ENCODE peak calls at places on chromosomes 1 and 21, in ten cellular contexts. One of them, this sample, is unnamed.

GRCh38 chr1:163168053-163168452 is 34.7 kb downstream of the RGS5 start:
- DNase-seq in upper lobe of left lung: no peak
- DNase-seq in A549: peak; percentile 26
- DNase-seq in SK-N-SH: no peak
- DNase-seq in GM12878: no peak
- DNase-seq in ovary: no peak
- DNase-seq in esophagus muscularis mucosa: no peak
- DNase-seq in HepG2: no peak
- DNase-seq in H1: no peak
- DNase-seq in transverse colon: no peak
- DNase-seq in this sample: no peak

GRCh38 chr1:202365092-202365815 is 16.8 kb downstream of the PPP1R12B start:
- DNase-seq in upper lobe of left lung: no peak
- DNase-seq in A549: no peak
- DNase-seq in SK-N-SH: no peak
- DNase-seq in GM12878: no peak
- DNase-seq in ovary: no peak
- DNase-seq in esophagus muscularis mucosa: no peak
- DNase-seq in HepG2: no peak
- DNase-seq in H1: no peak
- DNase-seq in transverse colon: no peak
- DNase-seq in this sample: no peak

GRCh38 chr21:37153193-37153934 is 80.3 kb downstream of the TTC3 start:
- DNase-seq in upper lobe of left lung: peak; percentile 29
- DNase-seq in A549: no peak
- DNase-seq in SK-N-SH: no peak
- DNase-seq in GM12878: no peak
- DNase-seq in ovary: no peak
- DNase-seq in esophagus muscularis mucosa: no peak
- DNase-seq in HepG2: peak; percentile 36
- DNase-seq in H1: no peak
- DNase-seq in transverse colon: peak; percentile 58
- DNase-seq in this sample: no peak

GRCh38 chr1:184039126-184039525 is 1.6 kb upstream of the COLGALT2 start:
- DNase-seq in upper lobe of left lung: no peak
- DNase-seq in A549: no peak
- DNase-seq in SK-N-SH: no peak
- DNase-seq in GM12878: no peak
- DNase-seq in ovary: no peak
- DNase-seq in esophagus muscularis mucosa: no peak
- DNase-seq in HepG2: no peak
- DNase-seq in H1: no peak
- DNase-seq in transverse colon: no peak
- DNase-seq in this sample: no peak

GRCh38 chr1:154864189-154864985 is 5.7 kb downstream of the KCNN3 start:
- DNase-seq in upper lobe of left lung: no peak
- DNase-seq in A549: no peak
- DNase-seq in SK-N-SH: no peak
- DNase-seq in GM12878: no peak
- DNase-seq in ovary: no peak
- DNase-seq in esophagus muscularis mucosa: no peak
- DNase-seq in HepG2: no peak
- DNase-seq in H1: no peak
- DNase-seq in transverse colon: no peak
- DNase-seq in this sample: no peak

GRCh38 chr1:198934901-198935301 is 296.1 kb downstream of the PTPRC start:
- DNase-seq in upper lobe of left lung: no peak
- DNase-seq in A549: peak; percentile 22
- DNase-seq in SK-N-SH: no peak
- DNase-seq in GM12878: peak; percentile 42
- DNase-seq in ovary: no peak
- DNase-seq in esophagus muscularis mucosa: no peak
- DNase-seq in HepG2: no peak
- DNase-seq in H1: no peak
- DNase-seq in transverse colon: no peak
- DNase-seq in this sample: no peak

GRCh38 chr1:24547195-24547594 is 8.7 kb upstream of the NCMAP start:
- DNase-seq in upper lobe of left lung: peak; percentile 28
- DNase-seq in A549: no peak
- DNase-seq in SK-N-SH: no peak
- DNase-seq in GM12878: no peak
- DNase-seq in ovary: no peak
- DNase-seq in esophagus muscularis mucosa: no peak
- DNase-seq in HepG2: no peak
- DNase-seq in H1: no peak
- DNase-seq in transverse colon: no peak
- DNase-seq in this sample: no peak

GRCh38 chr1:53063744-53064515 is 1.9 kb downstream of the PODN start:
- DNase-seq in upper lobe of left lung: no peak
- DNase-seq in A549: no peak
- DNase-seq in SK-N-SH: peak; percentile 25
- DNase-seq in GM12878: no peak
- DNase-seq in ovary: peak; percentile 34
- DNase-seq in esophagus muscularis mucosa: no peak
- DNase-seq in HepG2: no peak
- DNase-seq in H1: no peak
- DNase-seq in transverse colon: no peak
- DNase-seq in this sample: no peak

GRCh38 chr1:151494741-151495281 is 16.4 kb upstream of the CGN start:
- DNase-seq in upper lobe of left lung: peak; percentile 32
- DNase-seq in A549: peak; percentile 44
- DNase-seq in SK-N-SH: no peak
- DNase-seq in GM12878: no peak
- DNase-seq in ovary: no peak
- DNase-seq in esophagus muscularis mucosa: no peak
- DNase-seq in HepG2: peak; percentile 33
- DNase-seq in H1: no peak
- DNase-seq in transverse colon: no peak
- DNase-seq in this sample: no peak

GRCh38 chr1:18109756-18110597 is 2.4 kb downstream of the IGSF21 start:
- DNase-seq in upper lobe of left lung: no peak
- DNase-seq in A549: peak; percentile 18
- DNase-seq in SK-N-SH: peak; percentile 80
- DNase-seq in GM12878: no peak
- DNase-seq in ovary: peak; percentile 36
- DNase-seq in esophagus muscularis mucosa: no peak
- DNase-seq in HepG2: no peak
- DNase-seq in H1: peak; percentile 50
- DNase-seq in transverse colon: peak; percentile 37
- DNase-seq in this sample: peak; percentile 26
- TF ChIP-seq CTCF in upper lobe of left lung: no peak
- TF ChIP-seq CTCF in A549: peak; percentile 27
- TF ChIP-seq CTCF in SK-N-SH: no peak
- TF ChIP-seq CTCF in GM12878: no peak
- TF ChIP-seq CTCF in ovary: no peak
- TF ChIP-seq CTCF in esophagus muscularis mucosa: no peak
- TF ChIP-seq CTCF in HepG2: no peak
- TF ChIP-seq CTCF in H1: peak; percentile 90
- TF ChIP-seq CTCF in transverse colon: peak; percentile 14
- TF ChIP-seq CTCF in this sample: peak; percentile 44

GRCh38 chr1:196661345-196661744 is 9.5 kb downstream of the CFH start:
- DNase-seq in upper lobe of left lung: no peak
- DNase-seq in A549: no peak
- DNase-seq in SK-N-SH: no peak
- DNase-seq in GM12878: no peak
- DNase-seq in ovary: no peak
- DNase-seq in esophagus muscularis mucosa: no peak
- DNase-seq in HepG2: no peak
- DNase-seq in H1: no peak
- DNase-seq in transverse colon: no peak
- DNase-seq in this sample: no peak

GRCh38 chr1:196660272-196660671 is 8.4 kb downstream of the CFH start:
- DNase-seq in upper lobe of left lung: no peak
- DNase-seq in A549: no peak
- DNase-seq in SK-N-SH: no peak
- DNase-seq in GM12878: no peak
- DNase-seq in ovary: no peak
- DNase-seq in esophagus muscularis mucosa: no peak
- DNase-seq in HepG2: no peak
- DNase-seq in H1: no peak
- DNase-seq in transverse colon: no peak
- DNase-seq in this sample: no peak

GRCh38 chr1:196659471-196659870 is 7.6 kb downstream of the CFH start:
- DNase-seq in upper lobe of left lung: no peak
- DNase-seq in A549: no peak
- DNase-seq in SK-N-SH: no peak
- DNase-seq in GM12878: no peak
- DNase-seq in ovary: no peak
- DNase-seq in esophagus muscularis mucosa: no peak
- DNase-seq in HepG2: no peak
- DNase-seq in H1: no peak
- DNase-seq in transverse colon: no peak
- DNase-seq in this sample: no peak

GRCh38 chr1:196655494-196655893 is 3.7 kb downstream of the CFH start:
- DNase-seq in upper lobe of left lung: no peak
- DNase-seq in A549: peak; percentile 25
- DNase-seq in SK-N-SH: no peak
- DNase-seq in GM12878: no peak
- DNase-seq in ovary: no peak
- DNase-seq in esophagus muscularis mucosa: no peak
- DNase-seq in HepG2: no peak
- DNase-seq in H1: no peak
- DNase-seq in transverse colon: no peak
- DNase-seq in this sample: no peak

GRCh38 chr1:196660912-196661311 is 9.1 kb downstream of the CFH start:
- DNase-seq in upper lobe of left lung: no peak
- DNase-seq in A549: peak; percentile 30
- DNase-seq in SK-N-SH: peak; percentile 46
- DNase-seq in GM12878: no peak
- DNase-seq in ovary: no peak
- DNase-seq in esophagus muscularis mucosa: no peak
- DNase-seq in HepG2: no peak
- DNase-seq in H1: no peak
- DNase-seq in transverse colon: no peak
- DNase-seq in this sample: no peak
- TF ChIP-seq EP300 in upper lobe of left lung: no peak
- TF ChIP-seq EP300 in A549: no peak
- TF ChIP-seq EP300 in SK-N-SH: no peak
- TF ChIP-seq EP300 in GM12878: no peak
- TF ChIP-seq EP300 in ovary: no peak
- TF ChIP-seq EP300 in esophagus muscularis mucosa: no peak
- TF ChIP-seq EP300 in HepG2: no peak
- TF ChIP-seq EP300 in H1: no peak
- TF ChIP-seq EP300 in transverse colon: no peak
- TF ChIP-seq EP300 in this sample: no peak

DNA sequence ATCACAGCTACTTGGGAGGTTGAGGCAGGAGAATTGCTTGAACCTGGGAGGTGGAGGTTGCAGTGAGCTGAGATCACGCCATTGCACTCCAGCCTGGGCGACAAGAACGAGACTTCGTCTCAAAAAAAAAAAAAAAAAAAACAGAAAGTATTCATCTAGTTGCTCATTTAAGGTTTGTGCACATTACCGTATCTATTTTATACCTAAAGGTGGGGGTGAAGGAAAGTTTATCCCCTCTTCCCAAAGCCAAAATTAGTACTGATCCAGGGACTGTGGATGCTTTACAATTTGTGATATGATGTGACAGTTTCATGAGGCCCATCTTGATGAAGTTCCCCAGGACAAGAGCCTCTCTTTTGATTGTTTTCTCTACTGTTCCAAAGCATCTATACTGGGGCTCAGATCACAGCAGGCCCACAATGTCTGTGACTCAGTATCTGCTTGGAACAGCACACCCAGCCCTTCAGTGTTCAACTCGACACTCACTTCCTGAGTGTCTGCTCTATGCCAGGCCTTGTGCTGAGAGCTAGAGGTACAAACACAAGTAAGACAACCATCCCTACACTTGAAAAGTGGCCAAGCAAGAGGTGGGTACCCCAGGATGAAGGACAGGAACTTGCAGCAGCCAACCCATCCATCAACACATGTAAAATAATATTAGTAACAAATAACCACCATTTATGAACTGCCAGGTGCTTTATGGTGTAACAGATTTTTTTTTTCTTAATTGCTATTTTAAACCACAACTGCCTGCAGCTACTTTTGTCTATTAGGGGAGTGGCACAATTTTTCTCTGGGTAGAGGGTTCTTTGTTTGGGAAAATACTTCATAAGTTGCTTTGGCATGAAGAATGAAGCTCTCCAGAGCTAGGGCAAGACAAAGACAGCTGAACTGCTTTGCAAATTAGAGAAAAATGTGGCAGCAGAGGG is 29.0 kb upstream of the KHDRBS1 start:
- DNase-seq in upper lobe of left lung: peak; percentile 33
- DNase-seq in A549: no peak
- DNase-seq in SK-N-SH: no peak
- DNase-seq in GM12878: no peak
- DNase-seq in ovary: no peak
- DNase-seq in esophagus muscularis mucosa: no peak
- DNase-seq in HepG2: no peak
- DNase-seq in H1: no peak
- DNase-seq in transverse colon: no peak
- DNase-seq in this sample: no peak
- H3K4me1 ChIP-seq in upper lobe of left lung: peaks cover 14% of the 10 kb centered on the region
- H3K4me1 ChIP-seq in A549: no peaks in the 10 kb centered on the region
- H3K4me1 ChIP-seq in SK-N-SH: peaks cover 15% of the 10 kb centered on the region
- H3K4me1 ChIP-seq in GM12878: peaks cover 32% of the 10 kb centered on the region
- H3K4me1 ChIP-seq in ovary: peaks cover 3% of the 10 kb centered on the region
- H3K4me1 ChIP-seq in esophagus muscularis mucosa: peaks cover 11% of the 10 kb centered on the region
- H3K4me1 ChIP-seq in HepG2: no peaks in the 10 kb centered on the region
- H3K4me1 ChIP-seq in H1: no peaks in the 10 kb centered on the region
- H3K4me1 ChIP-seq in transverse colon: no peaks in the 10 kb centered on the region
- H3K4me1 ChIP-seq in this sample: no peaks in the 10 kb centered on the region

DNA sequence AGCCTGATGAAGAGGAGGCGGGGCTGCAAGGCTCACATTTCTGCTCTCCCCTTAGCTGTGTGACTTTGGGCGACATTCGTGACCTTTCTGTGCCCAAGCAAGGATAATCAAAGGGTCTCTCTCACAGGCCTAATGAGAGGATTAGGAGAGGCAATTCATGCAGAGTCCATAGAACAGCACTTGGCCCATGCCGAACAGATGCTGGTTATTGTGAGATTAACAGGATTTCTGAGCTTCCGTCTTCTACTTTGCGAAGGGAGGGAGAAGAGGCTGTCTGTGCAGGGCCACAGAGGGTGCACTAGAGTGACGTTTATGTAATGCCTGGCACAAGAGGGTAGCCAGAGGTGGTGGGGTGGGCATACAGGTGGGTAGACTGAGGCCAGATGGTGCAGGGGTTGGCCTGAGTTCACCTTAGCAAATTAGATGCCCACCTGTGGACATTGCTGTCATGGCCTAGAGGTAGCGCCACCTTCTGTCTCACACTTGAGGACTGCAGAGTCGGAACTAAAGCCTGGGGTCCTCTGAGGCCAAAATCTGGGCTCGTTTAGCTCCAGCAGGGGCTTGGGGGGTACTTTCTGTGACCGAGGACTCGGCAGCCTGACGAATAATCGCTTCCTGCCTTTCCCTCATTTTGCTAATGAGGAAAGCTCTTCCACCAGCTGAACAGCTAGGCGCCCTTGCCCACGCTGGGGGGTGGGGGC is 18.6 kb downstream of the ACTL8 start:
- DNase-seq in upper lobe of left lung: no peak
- DNase-seq in A549: no peak
- DNase-seq in SK-N-SH: no peak
- DNase-seq in GM12878: no peak
- DNase-seq in ovary: no peak
- DNase-seq in esophagus muscularis mucosa: no peak
- DNase-seq in HepG2: no peak
- DNase-seq in H1: no peak
- DNase-seq in transverse colon: no peak
- DNase-seq in this sample: no peak
- TF ChIP-seq CTCF in upper lobe of left lung: no peak
- TF ChIP-seq CTCF in A549: no peak
- TF ChIP-seq CTCF in SK-N-SH: no peak
- TF ChIP-seq CTCF in GM12878: no peak
- TF ChIP-seq CTCF in ovary: no peak
- TF ChIP-seq CTCF in esophagus muscularis mucosa: no peak
- TF ChIP-seq CTCF in HepG2: no peak
- TF ChIP-seq CTCF in H1: peak; percentile 50
- TF ChIP-seq CTCF in transverse colon: no peak
- TF ChIP-seq CTCF in this sample: no peak